ENCODE peak calls at places on chromosomes 6 and 20, in nine cellular contexts. C is esophagus squamous epithelium, G is OCI-LY7, V is right lobe of liver, S is nephron progenitor cell, T is cardiac muscle cell, R is GM23338, W is breast epithelium, F is activated B cell treated with CpG ODN at 0.5 μM for 24 hours. P is an unnamed sample.

GRCh38 chr6:131175559-131175958 is 40.3 kb downstream of the AKAP7 start:
- DNase-seq in C (no peak), G (no peak), V (no peak), S (no peak), T (no peak), R (no peak), W (no peak), F (no peak), P (no peak)

GRCh38 chr20:5657190-5657872 is 92.9 kb upstream of the SHLD1 start:
- DNase-seq in C (no peak), G (no peak), V (no peak), S (no peak), T (peak; percentile 99), R (no peak), W (peak; percentile 45), F (no peak), P (no peak)

GRCh38 chr6:34908194-34908593 is 19.1 kb downstream of the ANKS1A start:
- DNase-seq in C (no peak), G (no peak), V (no peak), S (no peak), T (no peak), R (peak; percentile 27), W (no peak), F (no peak), P (no peak)

GRCh38 chr20:49408705-49409104 is 73.8 kb downstream of the KCNB1 start:
- DNase-seq in C (no peak), G (no peak), V (no peak), S (no peak), T (no peak), R (no peak), W (no peak), F (no peak), P (no peak)

GRCh38 chr20:64038579-64039292 is 2.8 kb downstream of the C20orf204 start:
- DNase-seq in C (no peak), G (peak; percentile 80), V (peak; percentile 85), S (peak; percentile 88), T (peak; percentile 68), R (peak; percentile 88), W (peak; percentile 53), F (peak; percentile 81), P (peak; percentile 87)

GRCh38 chr6:11122380-11122779 is 10.9 kb upstream of the ERVFRD-1 start:
- DNase-seq in C (no peak), G (no peak), V (no peak), S (no peak), T (no peak), R (no peak), W (no peak), F (no peak), P (no peak)

GRCh38 chr6:53627391-53628218 is 38.0 kb downstream of the KLHL31 start:
- DNase-seq in C (no peak), G (no peak), V (no peak), S (no peak), T (no peak), R (no peak), W (no peak), F (no peak), P (no peak)

GRCh38 chr6:41097467-41098090 is 24.8 kb downstream of the NFYA start:
- DNase-seq in C (no peak), G (no peak), V (no peak), S (no peak), T (peak; percentile 84), R (no peak), W (no peak), F (no peak), P (no peak)

GRCh38 chr20:45827030-45827652 is at the start of gene TNNC2:
- DNase-seq in C (no peak), G (no peak), V (no peak), S (no peak), T (no peak), R (no peak), W (no peak), F (no peak), P (no peak)

GRCh38 chr20:45826381-45827019 is 612 bp downstream of the TNNC2 start:
- DNase-seq in C (no peak), G (no peak), V (no peak), S (no peak), T (peak; percentile 69), R (no peak), W (no peak), F (no peak), P (no peak)

GRCh38 chr20:45822863-45823262 is 4.2 kb downstream of the TNNC2 start:
- DNase-seq in C (no peak), G (no peak), V (no peak), S (no peak), T (no peak), R (peak; percentile 64), W (no peak), F (no peak), P (no peak)

GRCh38 chr20:45821942-45822341 is 5.2 kb downstream of the TNNC2 start:
- DNase-seq in C (no peak), G (no peak), V (no peak), S (no peak), T (no peak), R (no peak), W (no peak), F (no peak), P (no peak)

GRCh38 chr20:45823949-45824835 is 2.9 kb downstream of the TNNC2 start:
- DNase-seq in C (no peak), G (peak; percentile 59), V (peak; percentile 63), S (peak; percentile 25), T (peak; percentile 57), R (peak; percentile 89), W (no peak), F (peak; percentile 48), P (peak; percentile 65)
- TF ChIP-seq CTCF in C (peak; percentile 11), G (peak; percentile 64), V (peak; percentile 35), S (no peak), T (peak; percentile 53), R (peak; percentile 81), W (no peak), F (no peak), P (peak; percentile 53)

DNA sequence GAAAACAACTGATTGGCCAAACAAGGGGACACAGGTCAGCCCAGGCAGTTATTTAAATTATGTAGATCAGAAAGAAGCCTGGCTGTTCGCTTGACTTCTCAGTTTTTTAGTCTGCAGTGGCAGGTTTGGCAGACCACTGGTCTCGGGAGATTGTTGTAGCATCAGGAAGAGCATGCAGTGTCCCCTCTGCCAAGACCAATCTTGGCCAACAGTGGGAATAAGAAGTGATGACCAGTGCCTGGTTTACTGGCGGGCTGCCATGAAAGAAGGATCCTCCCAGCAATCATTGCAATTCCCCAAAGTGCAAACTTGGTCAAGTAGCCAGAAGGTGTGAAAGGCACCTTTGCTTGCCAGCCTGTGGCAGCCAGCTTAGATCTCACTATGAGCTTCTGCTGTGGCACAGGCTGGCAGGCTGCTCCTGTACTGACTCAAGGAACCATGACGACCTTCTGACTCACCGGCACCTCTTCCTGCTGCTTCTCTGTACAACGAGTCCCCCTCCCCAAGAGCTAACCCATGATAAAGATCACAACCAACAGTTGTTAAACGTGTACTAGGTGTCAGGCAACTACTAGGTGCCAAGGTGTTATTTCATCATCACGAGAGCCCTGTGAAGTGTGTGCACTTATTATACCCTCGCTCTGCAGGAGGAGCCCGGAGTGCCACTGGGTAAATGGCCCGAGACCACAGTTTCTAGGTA is 76.8 kb upstream of the DUSP22 start:
- DNase-seq in C (no peak), G (peak; percentile 45), V (no peak), S (no peak), T (no peak), R (no peak), W (no peak), F (no peak), P (no peak)
- TF ChIP-seq CTCF in C (no peak), G (no peak), V (no peak), S (no peak), T (no peak), R (no peak), W (no peak), F (no peak), P (no peak)

GRCh38 chr6:75504902-75505233 is 11.3 kb upstream of the FILIP1 start:
- DNase-seq in C (no peak), G (no peak), V (no peak), S (no peak), T (peak; percentile 55), R (no peak), W (no peak), F (no peak), P (no peak)
- TF ChIP-seq CTCF in C (no peak), G (no peak), V (no peak), S (no peak), T (peak; percentile 47), R (peak; percentile 42), W (no peak), F (no peak), P (no peak)

DNA sequence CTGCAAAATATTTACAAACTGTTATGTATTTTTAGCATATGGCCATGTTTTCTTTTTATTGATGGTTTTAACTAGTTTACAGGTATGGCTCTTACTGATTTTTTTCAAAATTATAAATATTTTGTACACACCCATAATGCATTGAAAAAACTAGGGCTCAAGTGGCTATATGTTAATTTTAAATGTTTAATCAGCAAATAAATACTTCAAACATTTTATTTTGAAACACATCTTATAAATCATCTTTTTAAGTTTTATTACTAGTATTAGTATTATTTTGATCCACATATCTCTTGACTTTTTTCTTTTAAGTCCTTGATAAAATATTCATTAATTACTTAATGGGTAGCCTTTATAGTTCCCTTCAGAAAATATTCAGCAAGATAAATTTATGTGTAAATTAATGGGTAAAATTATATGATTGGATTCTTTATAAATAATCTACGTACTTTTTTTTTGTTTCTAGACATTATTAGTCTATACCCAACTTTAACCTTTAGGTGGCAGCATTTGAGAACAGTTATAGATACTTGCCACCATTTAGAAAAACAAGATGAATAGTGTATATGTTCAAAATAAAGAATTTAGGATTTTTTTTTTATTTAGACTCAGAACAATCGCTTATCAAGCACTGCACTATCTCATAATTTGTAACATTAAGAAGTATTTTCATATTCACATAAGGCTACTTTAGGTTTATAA is 241.9 kb downstream of the ADGRB3 start:
- DNase-seq in C (no peak), G (peak; percentile 34), V (no peak), S (no peak), T (peak; percentile 32), R (peak; percentile 46), W (no peak), F (no peak), P (peak; percentile 23)
- TF ChIP-seq CTCF in C (no peak), G (peak; percentile 82), V (peak; percentile 19), S (peak; percentile 52), T (peak; percentile 46), R (no peak), W (no peak), F (no peak), P (peak; percentile 23)

P was measured in GM10248.